ENCODE peak calls at places on chromosomes 12 and 14, in four cellular contexts. B is bronchial epithelial cell, G is lung, N is mesothelial cell of epicardium. S is an unnamed sample.

GRCh38 chr12:96247567-96247962 is 53.4 kb downstream of the ELK3 start:
- DNase-seq in B (peak; percentile 51), G (no peak), N (no peak), S (no peak)

GRCh38 chr12:121484967-121485366 is 85.0 kb downstream of the RNF34 start:
- DNase-seq in B (no peak), G (no peak), N (no peak), S (no peak)

GRCh38 chr12:88207921-88208640 is 66.0 kb downstream of the TMTC3 start:
- DNase-seq in B (peak; percentile 29), G (peak; percentile 35), N (no peak), S (no peak)

GRCh38 chr12:103712191-103712590 is 125.1 kb downstream of the STAB2 start:
- DNase-seq in B (no peak), G (no peak), N (no peak), S (no peak)

GRCh38 chr12:22283006-22283506 is 51.5 kb downstream of the ST8SIA1 start:
- DNase-seq in B (peak; percentile 72), G (no peak), N (no peak), S (no peak)

GRCh38 chr12:87667378-87667777 is 361.8 kb downstream of the C12orf50 start:
- DNase-seq in B (peak; percentile 44), G (no peak), N (no peak), S (no peak)

GRCh38 chr14:70011098-70011497 is 131.9 kb downstream of the SMOC1 start:
- DNase-seq in B (peak; percentile 84), G (no peak), N (no peak), S (no peak)

GRCh38 chr14:61661471-61661988 is 33.8 kb upstream of the HIF1A start:
- DNase-seq in B (peak; percentile 52), G (no peak), N (no peak), S (no peak)

GRCh38 chr14:48582938-48583337 is 907.5 kb upstream of the MDGA2 start:
- DNase-seq in B (no peak), G (no peak), N (no peak), S (no peak)

GRCh38 chr14:77197988-77198387 is 16.4 kb downstream of the TMEM63C start:
- DNase-seq in B (no peak), G (no peak), N (no peak), S (no peak)

GRCh38 chr12:98736352-98737326 is 91.5 kb downstream of the APAF1 start:
- DNase-seq in B (no peak), G (no peak), N (no peak), S (no peak)

GRCh38 chr14:21476526-21476924 is 234 bp downstream of the RAB2B start:
- DNase-seq in B (peak; percentile 69), G (peak; percentile 90), N (peak; percentile 77), S (peak; percentile 83)

GRCh38 chr14:100065161-100065871 is at the start of gene EVL:
- DNase-seq in B (no peak), G (no peak), N (no peak), S (no peak)

GRCh38 chr12:75881910-75882309 is 149.7 kb downstream of the PHLDA1 start:
- DNase-seq in B (no peak), G (no peak), N (no peak), S (no peak)

GRCh38 chr12:52060498-52061177 is 9.1 kb upstream of the ATG101 start:
- DNase-seq in B (no peak), G (no peak), N (no peak), S (no peak)

GRCh38 chr14:88895116-88895515 is 70.7 kb downstream of the TTC8 start:
- DNase-seq in B (peak; percentile 79), G (no peak), N (no peak), S (no peak)

GRCh38 chr12:2893007-2893406 is 2.3 kb downstream of the TULP3 start:
- DNase-seq in B (peak; percentile 32), G (no peak), N (no peak), S (no peak)

GRCh38 chr12:117322428-117322827 is 39.0 kb downstream of the NOS1 start:
- DNase-seq in B (no peak), G (no peak), N (no peak), S (no peak)

GRCh38 chr14:101965145-101965531 is 765 bp downstream of the DYNC1H1 start:
- DNase-seq in B (no peak), G (peak; percentile 71), N (no peak), S (peak; percentile 49)

GRCh38 chr14:78446807-78447206 is 276.6 kb downstream of the NRXN3 start:
- DNase-seq in B (peak; percentile 20), G (no peak), N (no peak), S (no peak)

DNA sequence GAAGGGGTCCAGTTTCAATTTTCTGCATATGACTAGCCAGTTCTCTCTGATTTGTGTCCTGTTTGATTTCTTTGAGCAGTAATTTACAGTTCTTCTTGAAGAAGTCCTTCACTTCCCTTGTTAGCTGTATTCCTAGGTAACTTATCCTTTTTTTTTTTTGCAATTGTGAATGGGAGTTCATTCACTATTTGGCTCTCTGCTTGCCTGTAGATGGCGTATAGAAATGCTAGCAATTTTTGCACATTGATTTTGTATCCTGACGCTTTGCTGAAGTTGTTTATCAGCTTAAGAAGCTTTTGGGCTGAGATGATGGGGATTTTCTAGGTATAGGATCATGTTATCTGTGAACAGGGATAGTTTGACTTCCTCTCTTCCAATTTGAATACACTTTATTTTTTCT is 77.6 kb upstream of the NID2 start:
- DNase-seq in B (no peak), G (no peak), N (no peak), S (no peak)
- TF ChIP-seq CTCF in B (no peak), G (no peak), N (no peak), S (no peak)

DNA sequence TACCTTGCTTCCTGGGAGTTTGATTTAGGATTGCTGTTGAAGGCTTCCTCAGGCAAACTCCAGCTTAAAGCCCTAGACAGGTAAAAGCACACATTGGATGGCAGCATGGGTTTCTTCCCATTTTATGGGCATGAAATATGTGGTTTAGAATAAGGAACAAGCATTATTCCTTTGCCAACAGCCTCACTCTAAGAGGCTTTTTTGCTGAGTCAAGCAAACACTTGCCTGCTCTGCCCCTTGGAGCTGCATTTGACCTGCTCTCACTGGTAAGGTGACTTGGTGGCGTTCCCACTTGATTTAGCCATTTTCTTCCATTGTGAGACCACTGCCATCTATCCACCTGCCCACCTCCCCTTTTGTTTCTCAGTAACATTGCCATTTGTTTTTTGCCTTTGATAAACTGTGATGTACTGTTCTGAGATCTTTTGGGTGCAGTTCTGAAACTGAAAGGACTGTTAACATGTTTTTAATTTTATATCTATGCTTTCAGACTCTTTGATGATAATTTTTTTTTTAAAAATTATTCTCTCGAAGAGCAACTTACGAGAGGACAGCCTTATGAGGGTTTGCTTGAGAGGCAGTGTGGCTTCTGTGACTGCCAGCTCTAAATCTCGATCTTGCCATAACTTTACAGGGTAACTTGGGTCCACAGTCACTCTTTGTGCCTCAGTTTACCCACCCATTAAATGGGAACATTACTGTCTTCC is 92.6 kb downstream of the GALNT8 start:
- DNase-seq in B (no peak), G (no peak), N (no peak), S (no peak)
- TF ChIP-seq CTCF in B (no peak), G (no peak), N (no peak), S (no peak)

DNA sequence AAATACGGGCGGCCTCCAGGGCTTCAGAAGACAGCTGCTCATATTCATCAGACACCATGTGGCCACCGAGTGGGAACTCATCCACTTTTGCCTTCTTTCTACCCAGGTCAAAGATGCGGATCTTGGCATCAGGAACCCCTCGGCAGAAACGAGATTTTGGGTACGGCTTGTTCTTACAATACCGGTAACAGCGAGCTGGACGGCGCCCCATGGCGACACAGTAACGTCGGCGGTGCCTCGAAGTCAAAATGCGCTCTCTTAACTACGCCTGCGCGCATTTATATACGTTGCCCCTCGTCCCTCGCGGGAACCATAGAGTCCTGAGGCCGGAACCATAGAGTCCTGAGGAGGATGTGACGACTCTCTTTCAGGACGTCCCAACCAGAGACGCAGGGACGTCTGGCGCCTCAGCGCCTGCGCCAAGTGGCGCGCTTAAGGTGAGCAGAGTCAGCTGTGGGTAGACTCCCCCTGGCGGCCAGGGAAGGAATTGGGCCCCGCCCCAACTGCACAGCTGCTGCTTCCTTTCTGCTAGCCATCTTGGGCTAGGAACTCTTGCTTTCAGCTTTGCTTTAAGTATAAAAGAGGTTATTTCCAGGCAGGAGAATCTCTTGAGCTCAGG is at the start of gene RPL10L:
- DNase-seq in B (no peak), G (no peak), N (no peak), S (no peak)
- TF ChIP-seq CTCF in B (no peak), G (no peak), N (no peak), S (no peak)

GRCh38 chr12:6569786-6570185 is 1.7 kb upstream of the NOP2 start:
- DNase-seq in B (no peak), G (no peak), N (no peak), S (no peak)

GRCh38 chr12:6569312-6569711 is 1.2 kb upstream of the NOP2 start:
- DNase-seq in B (no peak), G (no peak), N (no peak), S (no peak)

GRCh38 chr12:6573001-6573400 is 4.9 kb upstream of the NOP2 start:
- DNase-seq in B (no peak), G (no peak), N (no peak), S (no peak)

GRCh38 chr12:6567824-6568617 is at the start of gene NOP2:
- DNase-seq in B (peak; percentile 77), G (peak; percentile 92), N (peak; percentile 84), S (peak; percentile 74)

GRCh38 chr12:6570264-6570887 is 2.3 kb upstream of the NOP2 start:
- DNase-seq in B (peak; percentile 20), G (no peak), N (no peak), S (no peak)
- TF ChIP-seq CTCF in B (peak; percentile 69), G (no peak), N (peak; percentile 12), S (no peak)

GRCh38 chr12:31736472-31736871 is 7.7 kb upstream of the AMN1 start:
- DNase-seq in B (peak; percentile 93), G (no peak), N (no peak), S (no peak)

GRCh38 chr12:31729728-31730127 is 907 bp upstream of the AMN1 start:
- DNase-seq in B (no peak), G (no peak), N (no peak), S (no peak)

GRCh38 chr12:31737345-31737744 is 8.5 kb upstream of the AMN1 start:
- DNase-seq in B (no peak), G (no peak), N (no peak), S (no peak)

GRCh38 chr12:31728917-31729640 is at the start of gene AMN1:
- DNase-seq in B (peak; percentile 98), G (peak; percentile 100), N (peak; percentile 95), S (peak; percentile 92)

DNA sequence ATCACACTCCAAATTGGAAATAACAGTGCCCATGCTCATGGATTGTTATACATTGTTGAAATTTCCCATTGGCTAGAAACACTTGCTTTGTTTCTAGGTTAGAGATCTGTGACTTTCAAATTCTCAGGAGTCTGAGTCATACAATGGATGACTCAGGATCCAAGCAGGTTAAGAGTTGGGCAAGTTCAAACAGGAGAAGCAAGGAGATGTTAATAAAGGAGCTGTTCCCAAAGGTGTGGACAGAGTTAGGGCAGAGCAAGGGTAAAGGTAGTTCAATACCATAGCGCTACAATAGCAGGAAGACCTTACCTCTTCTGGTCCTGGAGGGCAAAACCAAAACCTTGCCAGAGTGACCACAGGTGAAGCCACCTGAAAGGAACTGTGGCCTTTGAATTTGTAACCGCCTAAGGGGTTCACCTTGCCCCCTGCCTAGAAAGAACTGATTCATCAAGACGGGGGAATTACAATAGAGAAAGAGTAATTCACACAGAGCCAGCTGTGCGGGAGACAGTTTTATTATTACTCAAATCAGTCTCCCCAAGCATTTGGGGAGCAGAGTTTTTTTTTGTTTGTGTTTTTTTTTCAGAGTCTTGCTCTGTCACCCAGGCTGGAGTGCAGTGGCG is 4.2 kb upstream of the AMN1 start:
- DNase-seq in B (peak; percentile 99), G (no peak), N (no peak), S (no peak)
- TF ChIP-seq CTCF in B (no peak), G (no peak), N (no peak), S (no peak)

GRCh38 chr14:56280843-56281242 is 162.6 kb downstream of the PELI2 start:
- DNase-seq in B (no peak), G (no peak), N (no peak), S (no peak)
- TF ChIP-seq CTCF in B (no peak), G (no peak), N (peak; percentile 45), S (no peak)

S was measured in omental fat pad.